ENCODE peak calls at places on chromosomes 3 and 15, in nine cellular contexts. Z is K562, R is heart left ventricle, Q is A549, V is body of pancreas, N is upper lobe of left lung, S is HepG2, H is HCT116, E is right lobe of liver. C is an unnamed sample.

GRCh38 chr3:194852836-194853508 is 167.3 kb downstream of the FAM43A start:
- ATAC-seq in N (no peak), V (no peak), R (no peak), E (no peak), Z (no peak), S (no peak), Q (no peak), H (no peak), C (no peak)

GRCh38 chr3:177977381-177978158 is 558.7 kb upstream of the KCNMB2 start:
- ATAC-seq in Z (no peak), N (no peak), Q (peak), E (peak), S (no peak), R (no peak), H (no peak), V (no peak), C (no peak)

GRCh38 chr3:191070201-191070600 is 128.8 kb upstream of the OSTN start:
- ATAC-seq in E (no peak), S (no peak), V (no peak), R (no peak), H (no peak), Z (no peak), N (no peak), Q (peak), C (no peak)

GRCh38 chr3:52028572-52028971 is 27.8 kb downstream of the DUSP7 start:
- ATAC-seq in Q (no peak), V (no peak), R (peak), Z (peak), S (no peak), E (no peak), N (peak), H (peak), C (no peak)

GRCh38 chr3:52044869-52045616 is 11.3 kb downstream of the DUSP7 start:
- ATAC-seq in Z (peak), E (no peak), N (no peak), R (no peak), V (no peak), H (peak), Q (no peak), S (peak), C (no peak)

GRCh38 chr3:139032326-139033002 is 11.7 kb upstream of the PRR23B start:
- ATAC-seq in S (no peak), H (no peak), E (no peak), N (no peak), V (no peak), Z (no peak), R (no peak), Q (no peak), C (no peak)

GRCh38 chr15:78007965-78008886 is 69.3 kb downstream of the TBC1D2B start:
- ATAC-seq in Q (peak), V (peak), N (peak), S (no peak), Z (no peak), E (peak), H (no peak), R (peak), C (peak)

GRCh38 chr3:132800958-132801357 is 78.7 kb upstream of the NPHP3 start:
- ATAC-seq in N (no peak), S (no peak), Q (no peak), R (no peak), H (no peak), E (no peak), V (no peak), Z (no peak), C (no peak)

GRCh38 chr3:179151474-179151873 is 3.3 kb downstream of the PIK3CA start:
- ATAC-seq in Z (no peak), E (no peak), N (no peak), V (no peak), Q (no peak), R (no peak), S (no peak), H (no peak), C (no peak)

GRCh38 chr3:67647390-67647878 is 7.0 kb downstream of the SUCLG2 start:
- ATAC-seq in R (peak), N (peak), E (peak), H (peak), V (peak), S (peak), Q (peak), Z (no peak), C (peak)

GRCh38 chr3:107452436-107452835 is 70.3 kb upstream of the BBX start:
- ATAC-seq in H (no peak), R (no peak), V (no peak), Z (no peak), S (no peak), N (no peak), Q (no peak), E (no peak), C (no peak)

GRCh38 chr3:5195605-5196004 is 8.1 kb downstream of the EDEM1 start:
- ATAC-seq in V (no peak), E (peak), R (no peak), Q (no peak), N (peak), Z (no peak), H (peak), S (no peak), C (no peak)

GRCh38 chr3:169454060-169454317 is 209.5 kb downstream of the MECOM start:
- ATAC-seq in R (no peak), N (no peak), Q (no peak), H (no peak), Z (no peak), V (no peak), E (no peak), S (no peak), C (no peak)

GRCh38 chr3:111579495-111579894 is 15.7 kb downstream of the ZBED2 start:
- ATAC-seq in Q (no peak), E (no peak), H (no peak), R (no peak), Z (no peak), S (no peak), N (no peak), V (no peak), C (no peak)

GRCh38 chr3:50588759-50589433 is 19.6 kb downstream of the HEMK1 start:
- ATAC-seq in N (no peak), V (no peak), E (peak), R (no peak), Q (no peak), S (peak), H (no peak), Z (no peak), C (no peak)

GRCh38 chr15:91017716-91018115 is 4.7 kb downstream of the VPS33B start:
- ATAC-seq in E (no peak), Q (no peak), Z (peak), N (no peak), S (no peak), R (no peak), V (no peak), H (no peak), C (no peak)

GRCh38 chr3:79846148-79846933 is 78.5 kb upstream of the ROBO1 start:
- ATAC-seq in N (no peak), E (peak), S (peak), Q (no peak), Z (no peak), R (no peak), H (no peak), V (no peak), C (no peak)

GRCh38 chr3:85801955-85802354 is 843.2 kb downstream of the CADM2 start:
- ATAC-seq in S (peak), V (no peak), H (no peak), R (no peak), N (no peak), E (peak), Z (no peak), Q (no peak), C (no peak)

GRCh38 chr3:65960087-65960486 is 78.6 kb downstream of the MAGI1 start:
- ATAC-seq in S (no peak), H (no peak), Q (no peak), R (no peak), Z (no peak), E (no peak), V (no peak), N (no peak), C (no peak)

GRCh38 chr3:81643721-81644120 is 117.7 kb downstream of the GBE1 start:
- ATAC-seq in E (peak), Q (peak), S (peak), H (peak), V (no peak), N (no peak), Z (peak), R (peak), C (no peak)

GRCh38 chr3:173599673-173600072 is 202.1 kb downstream of the NLGN1 start:
- ATAC-seq in Z (no peak), E (no peak), H (no peak), R (no peak), N (no peak), V (no peak), Q (no peak), S (no peak), C (no peak)

GRCh38 chr3:49120096-49120437 is 556 bp downstream of the USP19 start:
- ATAC-seq in N (no peak), R (no peak), V (no peak), E (no peak), S (peak), Q (peak), H (peak), Z (peak), C (no peak)

GRCh38 chr3:197753263-197753662 is 3.6 kb downstream of the FYTTD1 start:
- ATAC-seq in S (no peak), E (no peak), R (no peak), Z (no peak), V (no peak), N (no peak), H (no peak), Q (no peak), C (no peak)

GRCh38 chr3:16066975-16067374 is 107.5 kb upstream of the GALNT15 start:
- ATAC-seq in S (no peak), V (no peak), N (no peak), E (no peak), R (no peak), Q (no peak), Z (no peak), H (no peak), C (no peak)

GRCh38 chr3:16070707-16071106 is 103.8 kb upstream of the GALNT15 start:
- ATAC-seq in Z (no peak), R (no peak), N (no peak), E (no peak), S (no peak), H (no peak), V (no peak), Q (no peak), C (no peak)

GRCh38 chr3:16066545-16066944 is 107.9 kb upstream of the GALNT15 start:
- ATAC-seq in E (no peak), H (no peak), Q (no peak), V (no peak), Z (no peak), N (no peak), R (no peak), S (no peak), C (no peak)

GRCh38 chr3:16069149-16069922 is 105.1 kb upstream of the GALNT15 start:
- ATAC-seq in Z (no peak), H (peak), E (no peak), V (peak), N (peak), S (peak), Q (peak), R (no peak), C (no peak)

GRCh38 chr3:16067837-16068471 is 106.5 kb upstream of the GALNT15 start:
- ATAC-seq in Z (no peak), E (no peak), H (no peak), R (no peak), N (no peak), V (no peak), S (no peak), Q (no peak), C (no peak)
- TF ChIP-seq POLR2A in Z (no peak), E (no peak), H (no peak), R (no peak), N (no peak), V (no peak), S (no peak), Q (no peak), C (no peak)

DNA sequence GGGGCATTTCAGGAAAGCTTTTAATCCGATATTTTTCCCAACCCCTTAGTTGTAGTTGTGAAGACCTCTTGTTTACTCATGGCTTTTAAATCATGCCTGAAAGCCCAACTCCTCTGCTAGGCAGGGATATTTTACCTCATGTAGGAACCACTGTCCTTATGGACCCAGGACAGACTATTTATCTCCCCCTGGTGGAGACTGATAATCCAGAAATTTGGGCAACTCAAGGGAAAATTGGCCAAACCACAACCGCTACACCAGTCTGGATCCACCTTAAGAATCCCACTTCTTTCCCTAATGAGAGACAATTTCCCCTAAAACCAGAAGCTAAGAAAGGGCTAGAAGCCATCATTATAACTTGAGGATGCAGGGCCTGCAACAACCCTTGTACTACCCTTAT is 248.1 kb upstream of the STAC start:
- ATAC-seq in N (no peak), R (no peak), H (no peak), S (no peak), Q (no peak), Z (no peak), V (no peak), E (no peak), C (no peak)
- TF ChIP-seq CTCF in N (no peak), R (no peak), H (no peak), S (no peak), Q (no peak), Z (no peak), V (no peak), E (no peak), C (no peak)

GRCh38 chr3:12853803-12854202 is 12.4 kb upstream of the RPL32 start:
- ATAC-seq in Q (no peak), E (no peak), R (no peak), N (no peak), S (no peak), V (no peak), H (no peak), Z (no peak), C (no peak)
- TF ChIP-seq POLR2A in Q (no peak), E (no peak), R (no peak), N (no peak), S (no peak), V (no peak), H (no peak), Z (no peak), C (no peak)

DNA sequence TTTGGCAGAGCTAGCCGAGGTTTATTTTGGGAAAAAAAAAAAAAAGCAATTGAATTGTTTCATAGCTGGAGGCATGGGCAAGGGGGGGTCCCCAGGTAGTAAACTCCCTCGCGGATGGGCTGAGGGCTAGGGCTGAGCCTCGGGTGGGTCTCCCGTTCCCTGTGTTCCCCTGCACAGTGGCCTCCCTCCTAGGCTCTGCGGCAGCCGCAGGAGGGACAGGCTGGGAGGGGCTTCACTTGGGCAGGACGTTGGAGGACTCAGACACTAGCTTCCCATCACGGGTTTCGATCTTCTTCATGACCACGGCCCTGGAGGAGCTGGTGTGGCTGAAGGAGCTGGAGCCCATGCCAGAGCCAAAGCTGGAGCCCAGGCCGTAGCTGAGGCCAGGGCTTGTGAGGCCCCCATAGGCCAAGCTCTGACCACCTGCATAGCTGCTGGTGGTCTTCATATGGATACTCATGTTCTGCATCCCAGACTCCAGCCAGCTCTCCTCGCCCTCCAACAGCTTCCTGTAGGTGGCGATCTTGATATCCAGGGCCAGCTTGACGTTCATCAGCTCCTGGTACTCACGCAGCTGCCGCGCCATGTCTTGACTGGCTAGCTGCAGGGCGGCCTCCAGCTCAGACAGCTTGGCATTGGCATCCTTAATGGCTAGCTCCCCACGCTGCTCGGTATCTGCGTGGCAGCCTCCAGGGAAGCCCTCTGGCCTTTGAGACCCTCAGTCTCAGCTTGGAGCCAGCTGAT is 64.0 kb upstream of the CDAN1 start:
- ATAC-seq in V (no peak), Q (no peak), R (no peak), E (no peak), Z (no peak), H (no peak), S (no peak), N (no peak), C (no peak)
- TF ChIP-seq CTCF in V (no peak), Q (no peak), R (no peak), E (no peak), Z (peak), H (no peak), S (peak), N (no peak), C (no peak)

DNA sequence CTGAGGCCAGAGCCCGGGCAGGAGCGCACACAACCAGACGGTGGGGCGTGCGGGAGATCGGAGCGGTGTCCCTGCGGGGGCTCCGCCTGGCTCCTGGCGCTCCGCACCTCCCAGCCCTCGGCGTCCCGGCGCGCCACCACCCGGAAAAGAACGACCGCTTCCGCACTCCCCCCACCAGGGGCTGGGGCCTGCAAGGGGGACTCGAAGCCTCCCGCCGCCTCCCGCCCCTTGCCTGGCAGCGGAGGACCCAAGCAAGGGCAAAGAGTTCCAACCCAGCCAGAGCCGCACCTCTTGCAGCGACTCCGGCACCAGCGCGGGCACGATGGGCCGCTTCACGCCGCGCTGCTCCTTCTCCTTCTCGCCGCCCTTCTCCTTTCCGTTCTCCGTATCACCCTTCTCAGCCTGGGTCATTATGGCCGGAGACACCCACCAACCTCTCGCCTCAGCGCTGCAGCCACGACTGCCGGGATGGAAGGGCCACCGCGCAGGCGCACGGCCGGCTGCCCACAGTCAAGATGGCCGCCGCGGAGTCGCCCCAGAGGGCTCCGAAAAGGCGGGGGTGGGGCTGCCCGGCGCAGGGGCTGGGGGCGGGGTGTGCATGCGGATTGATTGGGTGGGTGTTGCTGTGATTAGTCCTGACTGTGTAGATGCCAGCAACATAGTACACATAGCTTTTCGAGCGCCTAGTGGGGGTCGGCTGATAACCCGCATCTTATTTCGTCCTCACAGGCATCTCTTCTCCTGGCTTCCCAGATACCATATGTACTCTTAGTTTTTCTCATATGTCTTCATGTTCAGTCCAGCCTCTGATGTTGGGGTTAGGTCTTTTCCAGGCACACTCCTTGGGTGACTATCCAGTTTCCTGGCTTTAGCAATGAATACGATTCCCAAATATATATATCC is at the start of gene ACTR8:
- ATAC-seq in Q (peak), S (peak), E (peak), H (peak), R (peak), V (peak), Z (peak), N (peak), C (peak)
- TF ChIP-seq POLR2A in Q (peak), S (peak), E (peak), H (peak), R (no peak), V (peak), Z (peak), N (no peak), C (peak)

C was measured in gastroesophageal sphincter.